ENCODE peak calls at places on chromosomes 4 and X, in six cellular contexts. One of them, this sample, is unnamed.

GRCh38 chrX:52422884-52423283 is 54.1 kb downstream of the XAGE2 start:
- DNase-seq in fibroblast of lung: peak
- DNase-seq in stimulated activated CD8-positive, alpha-beta memory T cell treated with anti-CD3 and anti-CD28 coated beads, Interleukin-4, amount 100 ng/mL, for 24 hours: no peak
- DNase-seq in IMR-90: peak
- DNase-seq in ureter: no peak
- DNase-seq in D341Med: no peak
- DNase-seq in this sample: peak

GRCh38 chr4:102438396-102438795 is 62.8 kb upstream of the NFKB1 start:
- DNase-seq in ureter: no peak
- DNase-seq in IMR-90: peak
- DNase-seq in stimulated activated CD8-positive, alpha-beta memory T cell treated with anti-CD3 and anti-CD28 coated beads, Interleukin-4, amount 100 ng/mL, for 24 hours: no peak
- DNase-seq in fibroblast of lung: no peak
- DNase-seq in D341Med: no peak
- DNase-seq in this sample: no peak

GRCh38 chr4:97367878-97368277 is 775.4 kb downstream of the STPG2 start:
- DNase-seq in ureter: no peak
- DNase-seq in D341Med: no peak
- DNase-seq in fibroblast of lung: no peak
- DNase-seq in IMR-90: no peak
- DNase-seq in stimulated activated CD8-positive, alpha-beta memory T cell treated with anti-CD3 and anti-CD28 coated beads, Interleukin-4, amount 100 ng/mL, for 24 hours: no peak
- DNase-seq in this sample: no peak

GRCh38 chr4:121594796-121595526 is 101.8 kb downstream of the ANXA5 start:
- DNase-seq in ureter: no peak
- DNase-seq in stimulated activated CD8-positive, alpha-beta memory T cell treated with anti-CD3 and anti-CD28 coated beads, Interleukin-4, amount 100 ng/mL, for 24 hours: no peak
- DNase-seq in D341Med: no peak
- DNase-seq in IMR-90: peak
- DNase-seq in fibroblast of lung: peak
- DNase-seq in this sample: peak

GRCh38 chr4:2651546-2651945 is 104.6 kb downstream of the TNIP2 start:
- DNase-seq in ureter: peak
- DNase-seq in IMR-90: no peak
- DNase-seq in D341Med: no peak
- DNase-seq in fibroblast of lung: no peak
- DNase-seq in stimulated activated CD8-positive, alpha-beta memory T cell treated with anti-CD3 and anti-CD28 coated beads, Interleukin-4, amount 100 ng/mL, for 24 hours: no peak
- DNase-seq in this sample: no peak

GRCh38 chrX:2609431-2610238 is 81.5 kb upstream of the CD99 start:
- DNase-seq in D341Med: no peak
- DNase-seq in IMR-90: peak
- DNase-seq in ureter: no peak
- DNase-seq in fibroblast of lung: peak
- DNase-seq in stimulated activated CD8-positive, alpha-beta memory T cell treated with anti-CD3 and anti-CD28 coated beads, Interleukin-4, amount 100 ng/mL, for 24 hours: no peak
- DNase-seq in this sample: no peak

GRCh38 chrX:48487362-48487785 is 11.4 kb downstream of the FTSJ1 start:
- DNase-seq in IMR-90: peak
- DNase-seq in D341Med: no peak
- DNase-seq in stimulated activated CD8-positive, alpha-beta memory T cell treated with anti-CD3 and anti-CD28 coated beads, Interleukin-4, amount 100 ng/mL, for 24 hours: no peak
- DNase-seq in fibroblast of lung: peak
- DNase-seq in ureter: no peak
- DNase-seq in this sample: peak

GRCh38 chrX:27583976-27584375 is 6.2 kb upstream of the DCAF8L2 start:
- DNase-seq in IMR-90: peak
- DNase-seq in fibroblast of lung: peak
- DNase-seq in ureter: no peak
- DNase-seq in stimulated activated CD8-positive, alpha-beta memory T cell treated with anti-CD3 and anti-CD28 coated beads, Interleukin-4, amount 100 ng/mL, for 24 hours: no peak
- DNase-seq in D341Med: no peak
- DNase-seq in this sample: no peak

GRCh38 chr4:152310223-152310622 is 225.7 kb downstream of the FBXW7 start:
- DNase-seq in IMR-90: peak
- DNase-seq in ureter: no peak
- DNase-seq in D341Med: no peak
- DNase-seq in stimulated activated CD8-positive, alpha-beta memory T cell treated with anti-CD3 and anti-CD28 coated beads, Interleukin-4, amount 100 ng/mL, for 24 hours: no peak
- DNase-seq in fibroblast of lung: peak
- DNase-seq in this sample: no peak

GRCh38 chr4:26782168-26782829 is 78.3 kb upstream of the STIM2 start:
- DNase-seq in fibroblast of lung: no peak
- DNase-seq in ureter: no peak
- DNase-seq in stimulated activated CD8-positive, alpha-beta memory T cell treated with anti-CD3 and anti-CD28 coated beads, Interleukin-4, amount 100 ng/mL, for 24 hours: no peak
- DNase-seq in D341Med: no peak
- DNase-seq in IMR-90: no peak
- DNase-seq in this sample: no peak

GRCh38 chr4:18049446-18049845 is 27.9 kb upstream of the LCORL start:
- DNase-seq in ureter: no peak
- DNase-seq in fibroblast of lung: peak
- DNase-seq in IMR-90: peak
- DNase-seq in stimulated activated CD8-positive, alpha-beta memory T cell treated with anti-CD3 and anti-CD28 coated beads, Interleukin-4, amount 100 ng/mL, for 24 hours: no peak
- DNase-seq in D341Med: no peak
- DNase-seq in this sample: no peak

GRCh38 chrX:103157511-103158316 is 57.2 kb upstream of the BEX4 start:
- DNase-seq in fibroblast of lung: peak
- DNase-seq in D341Med: peak
- DNase-seq in stimulated activated CD8-positive, alpha-beta memory T cell treated with anti-CD3 and anti-CD28 coated beads, Interleukin-4, amount 100 ng/mL, for 24 hours: no peak
- DNase-seq in ureter: no peak
- DNase-seq in IMR-90: peak
- DNase-seq in this sample: peak

GRCh38 chrX:356385-357034 is 30.2 kb downstream of the PPP2R3B start:
- DNase-seq in D341Med: no peak
- DNase-seq in fibroblast of lung: no peak
- DNase-seq in IMR-90: peak
- DNase-seq in stimulated activated CD8-positive, alpha-beta memory T cell treated with anti-CD3 and anti-CD28 coated beads, Interleukin-4, amount 100 ng/mL, for 24 hours: no peak
- DNase-seq in ureter: no peak
- DNase-seq in this sample: peak

GRCh38 chr4:39613093-39613656 is 25.5 kb downstream of the SMIM14 start:
- DNase-seq in ureter: no peak
- DNase-seq in IMR-90: peak
- DNase-seq in stimulated activated CD8-positive, alpha-beta memory T cell treated with anti-CD3 and anti-CD28 coated beads, Interleukin-4, amount 100 ng/mL, for 24 hours: no peak
- DNase-seq in fibroblast of lung: peak
- DNase-seq in D341Med: no peak
- DNase-seq in this sample: peak

GRCh38 chrX:15646031-15646430 is 18.6 kb downstream of the CLTRN start:
- DNase-seq in D341Med: no peak
- DNase-seq in fibroblast of lung: no peak
- DNase-seq in stimulated activated CD8-positive, alpha-beta memory T cell treated with anti-CD3 and anti-CD28 coated beads, Interleukin-4, amount 100 ng/mL, for 24 hours: no peak
- DNase-seq in ureter: no peak
- DNase-seq in IMR-90: no peak
- DNase-seq in this sample: no peak

GRCh38 chr4:55445921-55446577 is 50.3 kb downstream of the TMEM165 start:
- DNase-seq in ureter: no peak
- DNase-seq in IMR-90: peak
- DNase-seq in fibroblast of lung: peak
- DNase-seq in D341Med: no peak
- DNase-seq in stimulated activated CD8-positive, alpha-beta memory T cell treated with anti-CD3 and anti-CD28 coated beads, Interleukin-4, amount 100 ng/mL, for 24 hours: no peak
- DNase-seq in this sample: peak

GRCh38 chr4:181796502-181796901 is 446.7 kb upstream of the TENM3 start:
- DNase-seq in ureter: no peak
- DNase-seq in stimulated activated CD8-positive, alpha-beta memory T cell treated with anti-CD3 and anti-CD28 coated beads, Interleukin-4, amount 100 ng/mL, for 24 hours: no peak
- DNase-seq in fibroblast of lung: peak
- DNase-seq in D341Med: no peak
- DNase-seq in IMR-90: peak
- DNase-seq in this sample: peak

GRCh38 chr4:118981171-118981838 is 92.7 kb downstream of the SYNPO2 start:
- DNase-seq in IMR-90: peak
- DNase-seq in stimulated activated CD8-positive, alpha-beta memory T cell treated with anti-CD3 and anti-CD28 coated beads, Interleukin-4, amount 100 ng/mL, for 24 hours: no peak
- DNase-seq in D341Med: no peak
- DNase-seq in fibroblast of lung: peak
- DNase-seq in ureter: no peak
- DNase-seq in this sample: no peak

GRCh38 chr4:42627887-42628646 is 28.8 kb downstream of the ATP8A1 start:
- DNase-seq in fibroblast of lung: no peak
- DNase-seq in ureter: peak
- DNase-seq in D341Med: peak
- DNase-seq in IMR-90: no peak
- DNase-seq in stimulated activated CD8-positive, alpha-beta memory T cell treated with anti-CD3 and anti-CD28 coated beads, Interleukin-4, amount 100 ng/mL, for 24 hours: peak
- DNase-seq in this sample: no peak

GRCh38 chr4:55906999-55907398 is 41.7 kb upstream of the CEP135 start:
- DNase-seq in stimulated activated CD8-positive, alpha-beta memory T cell treated with anti-CD3 and anti-CD28 coated beads, Interleukin-4, amount 100 ng/mL, for 24 hours: no peak
- DNase-seq in ureter: no peak
- DNase-seq in fibroblast of lung: no peak
- DNase-seq in IMR-90: peak
- DNase-seq in D341Med: no peak
- DNase-seq in this sample: no peak

GRCh38 chr4:161937151-161937550 is 226.6 kb downstream of the FSTL5 start:
- DNase-seq in D341Med: no peak
- DNase-seq in fibroblast of lung: no peak
- DNase-seq in stimulated activated CD8-positive, alpha-beta memory T cell treated with anti-CD3 and anti-CD28 coated beads, Interleukin-4, amount 100 ng/mL, for 24 hours: no peak
- DNase-seq in ureter: no peak
- DNase-seq in IMR-90: no peak
- DNase-seq in this sample: no peak

GRCh38 chr4:70601422-70602039 is 9.5 kb downstream of the AMBN start:
- DNase-seq in ureter: peak
- DNase-seq in D341Med: peak
- DNase-seq in stimulated activated CD8-positive, alpha-beta memory T cell treated with anti-CD3 and anti-CD28 coated beads, Interleukin-4, amount 100 ng/mL, for 24 hours: peak
- DNase-seq in fibroblast of lung: peak
- DNase-seq in IMR-90: peak
- DNase-seq in this sample: peak

GRCh38 chr4:142331646-142332045 is 514.5 kb downstream of the INPP4B start:
- DNase-seq in ureter: no peak
- DNase-seq in D341Med: no peak
- DNase-seq in stimulated activated CD8-positive, alpha-beta memory T cell treated with anti-CD3 and anti-CD28 coated beads, Interleukin-4, amount 100 ng/mL, for 24 hours: no peak
- DNase-seq in fibroblast of lung: peak
- DNase-seq in IMR-90: peak
- DNase-seq in this sample: peak

GRCh38 chr4:56937262-56937661 is 29.6 kb downstream of the REST start:
- DNase-seq in ureter: no peak
- DNase-seq in IMR-90: peak
- DNase-seq in stimulated activated CD8-positive, alpha-beta memory T cell treated with anti-CD3 and anti-CD28 coated beads, Interleukin-4, amount 100 ng/mL, for 24 hours: no peak
- DNase-seq in fibroblast of lung: peak
- DNase-seq in D341Med: no peak
- DNase-seq in this sample: peak

GRCh38 chrX:110440016-110440805 is 81.6 kb downstream of the RTL9 start:
- DNase-seq in IMR-90: no peak
- DNase-seq in D341Med: no peak
- DNase-seq in stimulated activated CD8-positive, alpha-beta memory T cell treated with anti-CD3 and anti-CD28 coated beads, Interleukin-4, amount 100 ng/mL, for 24 hours: no peak
- DNase-seq in ureter: no peak
- DNase-seq in fibroblast of lung: no peak
- DNase-seq in this sample: no peak

GRCh38 chr4:61995717-61996337 is 795.7 kb downstream of the ADGRL3 start:
- DNase-seq in D341Med: no peak
- DNase-seq in fibroblast of lung: no peak
- DNase-seq in IMR-90: no peak
- DNase-seq in stimulated activated CD8-positive, alpha-beta memory T cell treated with anti-CD3 and anti-CD28 coated beads, Interleukin-4, amount 100 ng/mL, for 24 hours: no peak
- DNase-seq in ureter: no peak
- DNase-seq in this sample: no peak

GRCh38 chrX:45623266-45623665 is 422.6 kb upstream of the DIPK2B start:
- DNase-seq in IMR-90: peak
- DNase-seq in ureter: no peak
- DNase-seq in D341Med: no peak
- DNase-seq in stimulated activated CD8-positive, alpha-beta memory T cell treated with anti-CD3 and anti-CD28 coated beads, Interleukin-4, amount 100 ng/mL, for 24 hours: no peak
- DNase-seq in fibroblast of lung: peak
- DNase-seq in this sample: peak

GRCh38 chrX:15985937-15986336 is 131.3 kb upstream of the AP1S2 start:
- DNase-seq in D341Med: no peak
- DNase-seq in ureter: no peak
- DNase-seq in IMR-90: no peak
- DNase-seq in stimulated activated CD8-positive, alpha-beta memory T cell treated with anti-CD3 and anti-CD28 coated beads, Interleukin-4, amount 100 ng/mL, for 24 hours: no peak
- DNase-seq in fibroblast of lung: no peak
- DNase-seq in this sample: no peak

GRCh38 chr4:112141366-112142138 is 3.7 kb upstream of the FAM241A start:
- DNase-seq in IMR-90: no peak
- DNase-seq in ureter: no peak
- DNase-seq in fibroblast of lung: peak
- DNase-seq in stimulated activated CD8-positive, alpha-beta memory T cell treated with anti-CD3 and anti-CD28 coated beads, Interleukin-4, amount 100 ng/mL, for 24 hours: no peak
- DNase-seq in D341Med: no peak
- DNase-seq in this sample: no peak

This sample was measured in GM03348.